ENCODE peak calls at places on chromosome 2, in six cellular contexts. One of them, this sample, is unnamed.

GRCh38 chr2:150617351-150617750 is 129.9 kb upstream of the RND3 start:
- DNase-seq in HTR-8/SVneo: no peak
- DNase-seq in T-helper 2 cell: no peak
- DNase-seq in SW 1271: no peak
- DNase-seq in nucleus accumbens: no peak
- DNase-seq in RCC 7860: no peak
- DNase-seq in this sample: no peak

GRCh38 chr2:241936457-241937133 is 67.1 kb downstream of the RTP5 start:
- DNase-seq in SW 1271: no peak
- DNase-seq in HTR-8/SVneo: no peak
- DNase-seq in RCC 7860: no peak
- DNase-seq in nucleus accumbens: no peak
- DNase-seq in T-helper 2 cell: no peak
- DNase-seq in this sample: no peak

GRCh38 chr2:196513796-196514526 is 125.6 kb upstream of the CCDC150 start:
- DNase-seq in nucleus accumbens: no peak
- DNase-seq in RCC 7860: no peak
- DNase-seq in HTR-8/SVneo: no peak
- DNase-seq in T-helper 2 cell: no peak
- DNase-seq in SW 1271: no peak
- DNase-seq in this sample: no peak

GRCh38 chr2:69798909-69799526 is 30.4 kb upstream of the GMCL1 start:
- DNase-seq in SW 1271: no peak
- DNase-seq in nucleus accumbens: no peak
- DNase-seq in T-helper 2 cell: no peak
- DNase-seq in HTR-8/SVneo: no peak
- DNase-seq in RCC 7860: no peak
- DNase-seq in this sample: no peak

GRCh38 chr2:218255441-218255840 is 5.4 kb upstream of the GPBAR1 start:
- DNase-seq in SW 1271: no peak
- DNase-seq in HTR-8/SVneo: no peak
- DNase-seq in T-helper 2 cell: no peak
- DNase-seq in RCC 7860: peak; percentile 23
- DNase-seq in nucleus accumbens: no peak
- DNase-seq in this sample: no peak

GRCh38 chr2:236941551-236941950 is 144.1 kb upstream of the COPS8 start:
- DNase-seq in HTR-8/SVneo: no peak
- DNase-seq in T-helper 2 cell: no peak
- DNase-seq in RCC 7860: no peak
- DNase-seq in SW 1271: no peak
- DNase-seq in nucleus accumbens: no peak
- DNase-seq in this sample: no peak

GRCh38 chr2:29079887-29080286 is 5.6 kb upstream of the PCARE start:
- DNase-seq in nucleus accumbens: no peak
- DNase-seq in HTR-8/SVneo: no peak
- DNase-seq in T-helper 2 cell: no peak
- DNase-seq in SW 1271: no peak
- DNase-seq in RCC 7860: no peak
- DNase-seq in this sample: no peak

GRCh38 chr2:11129598-11130449 is 25.4 kb upstream of the SLC66A3 start:
- DNase-seq in T-helper 2 cell: peak; percentile 74
- DNase-seq in HTR-8/SVneo: peak; percentile 54
- DNase-seq in nucleus accumbens: peak; percentile 41
- DNase-seq in SW 1271: no peak
- DNase-seq in RCC 7860: no peak
- DNase-seq in this sample: peak; percentile 76

GRCh38 chr2:240477916-240478315 is 42.5 kb downstream of the GPC1 start:
- DNase-seq in T-helper 2 cell: no peak
- DNase-seq in RCC 7860: no peak
- DNase-seq in HTR-8/SVneo: no peak
- DNase-seq in SW 1271: no peak
- DNase-seq in nucleus accumbens: no peak
- DNase-seq in this sample: no peak

GRCh38 chr2:69076601-69077000 is 63.6 kb downstream of the ANTXR1 start:
- DNase-seq in SW 1271: no peak
- DNase-seq in RCC 7860: no peak
- DNase-seq in HTR-8/SVneo: no peak
- DNase-seq in T-helper 2 cell: no peak
- DNase-seq in nucleus accumbens: no peak
- DNase-seq in this sample: no peak

GRCh38 chr2:199230091-199230490 is 227.6 kb downstream of the SATB2 start:
- DNase-seq in T-helper 2 cell: no peak
- DNase-seq in HTR-8/SVneo: no peak
- DNase-seq in nucleus accumbens: no peak
- DNase-seq in RCC 7860: peak; percentile 55
- DNase-seq in SW 1271: no peak
- DNase-seq in this sample: no peak

GRCh38 chr2:6780765-6781274 is 84.9 kb downstream of the CMPK2 start:
- DNase-seq in RCC 7860: no peak
- DNase-seq in HTR-8/SVneo: no peak
- DNase-seq in nucleus accumbens: no peak
- DNase-seq in T-helper 2 cell: no peak
- DNase-seq in SW 1271: no peak
- DNase-seq in this sample: no peak

GRCh38 chr2:237500681-237501424 is 13.8 kb downstream of the MLPH start:
- DNase-seq in nucleus accumbens: no peak
- DNase-seq in HTR-8/SVneo: peak; percentile 94
- DNase-seq in SW 1271: peak; percentile 94
- DNase-seq in RCC 7860: peak; percentile 100
- DNase-seq in T-helper 2 cell: no peak
- DNase-seq in this sample: no peak

GRCh38 chr2:26519396-26519991 is 41.6 kb upstream of the OTOF start:
- DNase-seq in SW 1271: no peak
- DNase-seq in RCC 7860: no peak
- DNase-seq in HTR-8/SVneo: no peak
- DNase-seq in nucleus accumbens: no peak
- DNase-seq in T-helper 2 cell: no peak
- DNase-seq in this sample: no peak